ENCODE peak calls at places on chromosomes 2 and 18, in nine cellular contexts. S is HCT116, K is retinal pigment epithelial cell, B is dorsolateral prefrontal cortex, V is BJ, H is progenitor cell of endocrine pancreas, X is GM10248, D is tibial artery, Y is AG09309. Z is an unnamed sample.

GRCh38 chr2:212536385-212537310 is 2.0 kb downstream of the ERBB4 start:
- DNase-seq in S (no peak), K (no peak), B (no peak), V (no peak), H (peak), X (no peak), D (peak), Y (no peak), Z (no peak)

GRCh38 chr2:222862068-222862914 is 1.5 kb downstream of the ACSL3 start:
- DNase-seq in S (no peak), K (no peak), B (no peak), V (no peak), H (no peak), X (no peak), D (no peak), Y (no peak), Z (no peak)

GRCh38 chr2:1824202-1824905 is 80.0 kb upstream of the PXDN start:
- DNase-seq in S (no peak), K (no peak), B (no peak), V (no peak), H (no peak), X (no peak), D (peak), Y (no peak), Z (no peak)

GRCh38 chr2:212912445-212913103 is 238.8 kb downstream of the IKZF2 start:
- DNase-seq in S (no peak), K (no peak), B (no peak), V (peak), H (no peak), X (no peak), D (no peak), Y (no peak), Z (no peak)

GRCh38 chr2:119827866-119828507 is 68.3 kb downstream of the PTPN4 start:
- DNase-seq in S (no peak), K (no peak), B (no peak), V (no peak), H (no peak), X (no peak), D (no peak), Y (no peak), Z (no peak)

GRCh38 chr18:41096504-41096903 is 858.5 kb upstream of the PIK3C3 start:
- DNase-seq in S (no peak), K (peak), B (no peak), V (no peak), H (no peak), X (no peak), D (no peak), Y (no peak), Z (no peak)

GRCh38 chr2:42879913-42880737 is 87.7 kb upstream of the HAAO start:
- DNase-seq in S (no peak), K (no peak), B (no peak), V (no peak), H (no peak), X (peak), D (no peak), Y (no peak), Z (no peak)

GRCh38 chr2:200662727-200663126 is 76.9 kb downstream of the AOX1 start:
- DNase-seq in S (peak), K (peak), B (no peak), V (peak), H (no peak), X (no peak), D (no peak), Y (no peak), Z (no peak)

GRCh38 chr2:181304011-181304844 is 153.0 kb upstream of the ITGA4 start:
- DNase-seq in S (no peak), K (no peak), B (no peak), V (no peak), H (no peak), X (peak), D (no peak), Y (no peak), Z (no peak)

GRCh38 chr18:24231773-24232735 is 93.2 kb downstream of the CABYR start:
- DNase-seq in S (no peak), K (no peak), B (no peak), V (no peak), H (no peak), X (no peak), D (no peak), Y (no peak), Z (no peak)

GRCh38 chr18:52340466-52341378 is 725 bp downstream of the DCC start:
- DNase-seq in S (no peak), K (no peak), B (peak), V (no peak), H (no peak), X (no peak), D (no peak), Y (no peak), Z (no peak)

GRCh38 chr2:209334188-209335017 is 89.4 kb upstream of the MAP2 start:
- DNase-seq in S (peak), K (no peak), B (no peak), V (no peak), H (peak), X (peak), D (peak), Y (peak), Z (no peak)

GRCh38 chr18:66136039-66136438 is 385.2 kb downstream of the CDH7 start:
- DNase-seq in S (no peak), K (peak), B (no peak), V (no peak), H (no peak), X (no peak), D (no peak), Y (no peak), Z (no peak)

GRCh38 chr2:33197198-33197938 is 250.6 kb downstream of the LTBP1 start:
- DNase-seq in S (no peak), K (no peak), B (no peak), V (no peak), H (no peak), X (no peak), D (no peak), Y (no peak), Z (no peak)

GRCh38 chr2:240584486-240585031 is 2.0 kb upstream of the CAPN10 start:
- DNase-seq in S (no peak), K (no peak), B (no peak), V (no peak), H (no peak), X (peak), D (no peak), Y (no peak), Z (no peak)

GRCh38 chr2:43333096-43333655 is 106.8 kb upstream of the ZFP36L2 start:
- DNase-seq in S (no peak), K (no peak), B (no peak), V (no peak), H (no peak), X (no peak), D (no peak), Y (no peak), Z (no peak)

GRCh38 chr2:15158117-15158516 is 403.0 kb downstream of the NBAS start:
- DNase-seq in S (no peak), K (no peak), B (no peak), V (no peak), H (no peak), X (no peak), D (no peak), Y (no peak), Z (no peak)

GRCh38 chr2:60861736-60862135 is 19.6 kb upstream of the REL start:
- DNase-seq in S (no peak), K (no peak), B (no peak), V (no peak), H (no peak), X (no peak), D (no peak), Y (no peak), Z (no peak)

GRCh38 chr18:75070625-75071483 is 138.1 kb downstream of the PTGR3 start:
- DNase-seq in S (peak), K (peak), B (no peak), V (peak), H (no peak), X (peak), D (no peak), Y (peak), Z (peak)

GRCh38 chr18:49597152-49597551 is 35.3 kb downstream of the LIPG start:
- DNase-seq in S (no peak), K (no peak), B (no peak), V (no peak), H (no peak), X (no peak), D (no peak), Y (no peak), Z (no peak)

GRCh38 chr18:71020342-71021096 is 731.7 kb downstream of the SOCS6 start:
- DNase-seq in S (no peak), K (no peak), B (no peak), V (no peak), H (no peak), X (no peak), D (no peak), Y (no peak), Z (no peak)

DNA sequence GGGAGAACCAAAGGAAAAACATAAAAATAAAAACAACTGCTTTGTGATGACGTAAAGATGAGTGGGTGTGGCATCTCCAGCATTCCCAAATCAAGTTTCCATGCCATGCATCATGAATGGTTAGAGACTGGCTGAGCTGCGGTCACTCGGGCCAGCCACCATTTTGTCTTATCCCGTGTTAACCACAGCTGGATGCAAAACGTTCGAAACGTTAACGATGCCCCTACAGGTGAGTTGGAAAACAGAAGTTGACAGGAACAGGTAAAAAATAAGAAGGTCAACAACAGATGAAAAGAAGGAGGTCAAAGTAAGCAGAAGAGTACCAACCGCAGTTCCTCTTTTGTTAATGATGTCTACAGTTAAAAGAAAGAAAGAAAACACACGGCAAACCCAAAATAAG is 411.1 kb downstream of the NRXN1 start:
- DNase-seq in S (no peak), K (no peak), B (no peak), V (no peak), H (no peak), X (no peak), D (no peak), Y (no peak), Z (no peak)
- TF ChIP-seq CTCF in S (no peak), K (no peak), B (no peak), V (no peak), H (no peak), X (no peak), D (no peak), Y (no peak), Z (no peak)

GRCh38 chr2:11907178-11907577 is 160.7 kb downstream of the LPIN1 start:
- DNase-seq in S (no peak), K (no peak), B (no peak), V (no peak), H (no peak), X (no peak), D (no peak), Y (no peak), Z (peak)

GRCh38 chr2:11899896-11900295 is 153.5 kb downstream of the LPIN1 start:
- DNase-seq in S (no peak), K (no peak), B (no peak), V (no peak), H (no peak), X (no peak), D (no peak), Y (no peak), Z (peak)

GRCh38 chr2:11903085-11903484 is 156.7 kb downstream of the LPIN1 start:
- DNase-seq in S (no peak), K (no peak), B (no peak), V (no peak), H (no peak), X (no peak), D (no peak), Y (no peak), Z (peak)

GRCh38 chr2:11901351-11902069 is 155.1 kb downstream of the LPIN1 start:
- DNase-seq in S (no peak), K (no peak), B (no peak), V (no peak), H (no peak), X (no peak), D (no peak), Y (no peak), Z (peak)

GRCh38 chr2:11904029-11904428 is 157.6 kb downstream of the LPIN1 start:
- DNase-seq in S (no peak), K (no peak), B (no peak), V (no peak), H (no peak), X (peak), D (no peak), Y (no peak), Z (no peak)
- TF ChIP-seq CTCF in S (no peak), K (no peak), B (no peak), V (no peak), H (no peak), X (no peak), D (no peak), Y (no peak), Z (no peak)

GRCh38 chr2:218274586-218274985 is 4.3 kb downstream of the PNKD start:
- DNase-seq in S (no peak), K (no peak), B (no peak), V (no peak), H (no peak), X (no peak), D (no peak), Y (no peak), Z (no peak)

GRCh38 chr2:218275368-218276072 is 5.2 kb downstream of the PNKD start:
- DNase-seq in S (no peak), K (no peak), B (no peak), V (no peak), H (no peak), X (no peak), D (no peak), Y (no peak), Z (no peak)

GRCh38 chr2:218277921-218278320 is 7.6 kb downstream of the PNKD start:
- DNase-seq in S (no peak), K (no peak), B (no peak), V (no peak), H (no peak), X (no peak), D (no peak), Y (no peak), Z (no peak)

GRCh38 chr2:218278531-218279360 is 8.4 kb downstream of the PNKD start:
- DNase-seq in S (no peak), K (no peak), B (no peak), V (no peak), H (no peak), X (no peak), D (no peak), Y (no peak), Z (no peak)

GRCh38 chr2:218276986-218277755 is 6.9 kb downstream of the PNKD start:
- DNase-seq in S (no peak), K (no peak), B (no peak), V (no peak), H (no peak), X (no peak), D (no peak), Y (no peak), Z (no peak)
- TF ChIP-seq CTCF in S (peak), K (peak), B (no peak), V (peak), H (peak), X (no peak), D (no peak), Y (peak), Z (no peak)

GRCh38 chr2:24527536-24527935 is 36.5 kb downstream of the NCOA1 start:
- DNase-seq in S (no peak), K (no peak), B (no peak), V (no peak), H (no peak), X (no peak), D (no peak), Y (no peak), Z (no peak)

DNA sequence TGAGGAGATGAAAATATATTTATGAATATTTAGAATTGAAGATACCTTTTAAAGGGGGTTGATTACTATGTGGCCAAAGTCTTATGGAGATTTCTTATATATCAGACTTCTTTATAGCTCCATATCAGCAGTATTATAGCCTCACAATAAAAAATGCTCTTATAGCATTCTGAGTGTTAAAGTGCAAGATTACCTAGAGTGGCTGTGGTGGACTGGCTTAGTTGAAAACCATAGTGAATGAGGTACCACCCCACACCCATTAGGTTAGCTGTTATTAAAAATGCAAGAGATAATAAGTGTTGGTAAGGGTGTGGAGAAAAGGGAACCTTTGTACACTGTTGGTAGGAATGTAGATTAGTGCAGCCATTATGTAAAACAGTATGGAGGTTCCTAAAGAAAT is 39.7 kb downstream of the NCOA1 start:
- DNase-seq in S (no peak), K (no peak), B (no peak), V (no peak), H (no peak), X (no peak), D (no peak), Y (no peak), Z (no peak)
- TF ChIP-seq CTCF in S (no peak), K (no peak), B (no peak), V (no peak), H (no peak), X (no peak), D (no peak), Y (no peak), Z (no peak)

DNA sequence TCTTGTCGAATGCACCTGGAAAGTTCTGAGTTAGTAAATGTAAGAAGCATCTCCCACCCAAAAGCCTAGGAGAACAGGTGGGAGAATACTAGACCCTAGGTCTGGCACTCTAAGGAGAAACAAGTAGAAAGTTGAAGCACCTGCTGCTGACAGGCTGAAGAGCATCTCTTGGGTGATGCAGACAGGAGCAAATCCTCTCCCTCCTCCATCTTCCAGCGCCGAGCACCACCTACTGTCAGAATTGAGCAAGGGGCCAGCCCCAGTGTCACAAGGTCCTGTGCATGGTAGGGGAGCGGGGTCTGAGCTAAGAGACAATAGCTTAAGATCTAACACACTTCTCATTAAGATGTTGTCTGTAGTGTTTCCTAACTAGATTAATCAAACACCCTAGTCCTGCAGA is 52.9 kb downstream of the HK2 start:
- DNase-seq in S (no peak), K (no peak), B (no peak), V (no peak), H (no peak), X (no peak), D (no peak), Y (no peak), Z (peak)
- TF ChIP-seq CTCF in S (no peak), K (no peak), B (no peak), V (no peak), H (no peak), X (no peak), D (no peak), Y (no peak), Z (no peak)

Z was measured in osteocyte.